ENCODE peak calls at places on chromosomes 12 and 14, in nine cellular contexts. C is uterus, M is IMR-90, N is progenitor cell of endocrine pancreas, Q is A549, Y is ascending aorta, T is psoas muscle, F is dorsolateral prefrontal cortex, J is tibial artery. S is an unnamed sample.

GRCh38 chr12:124645530-124646244 is 78.3 kb upstream of the NCOR2 start:
- DNase-seq in Q (no peak), C (no peak), Y (no peak), F (no peak), N (no peak), J (no peak), T (peak), M (no peak), S (no peak)

GRCh38 chr12:106865685-106866084 is 90.0 kb upstream of the TMEM263 start:
- DNase-seq in M (no peak), N (no peak), T (no peak), Y (no peak), C (no peak), F (no peak), Q (no peak), J (no peak), S (no peak)

GRCh38 chr14:74608959-74609611 is 3.0 kb downstream of the LTBP2 start:
- DNase-seq in C (peak), J (peak), M (peak), T (peak), Q (peak), Y (peak), F (peak), N (peak), S (peak)

GRCh38 chr12:92991134-92991533 is 62.0 kb upstream of the EEA1 start:
- DNase-seq in F (no peak), M (no peak), Q (no peak), N (no peak), C (no peak), Y (no peak), T (no peak), J (no peak), S (no peak)

GRCh38 chr12:27541031-27541719 is 17.2 kb downstream of the PPFIBP1 start:
- DNase-seq in F (no peak), Y (no peak), T (no peak), Q (no peak), J (no peak), M (no peak), N (no peak), C (no peak), S (no peak)

GRCh38 chr12:123602651-123603195 is 824 bp downstream of the DDX55 start:
- DNase-seq in F (no peak), N (no peak), T (no peak), Y (no peak), C (no peak), M (no peak), J (no peak), Q (no peak), S (no peak)

GRCh38 chr12:53229454-53229853 is 2.6 kb downstream of the RARG start:
- DNase-seq in N (no peak), J (peak), T (no peak), Y (no peak), Q (no peak), F (no peak), M (no peak), C (no peak), S (no peak)

GRCh38 chr14:89845346-89845745 is 109.2 kb downstream of the EFCAB11 start:
- DNase-seq in Y (peak), T (no peak), N (no peak), Q (peak), M (peak), J (no peak), C (no peak), F (no peak), S (no peak)

GRCh38 chr12:113109360-113109759 is 26.2 kb downstream of the RASAL1 start:
- DNase-seq in C (no peak), F (no peak), N (no peak), Y (no peak), Q (no peak), M (no peak), J (no peak), T (no peak), S (no peak)

GRCh38 chr14:41668346-41668745 is 61.7 kb downstream of the LRFN5 start:
- DNase-seq in F (no peak), C (no peak), J (no peak), M (no peak), T (no peak), N (no peak), Q (no peak), Y (no peak), S (no peak)

GRCh38 chr12:16165506-16165905 is 112.0 kb downstream of the SLC15A5 start:
- DNase-seq in Q (peak), F (no peak), J (peak), C (peak), T (no peak), M (peak), N (no peak), Y (peak), S (peak)

GRCh38 chr12:113647048-113647447 is 175.4 kb upstream of the LHX5 start:
- DNase-seq in N (no peak), Q (peak), M (no peak), T (no peak), Y (no peak), C (no peak), F (peak), J (no peak), S (peak)

GRCh38 chr14:49924852-49925251 is 32.0 kb downstream of the ARF6 start:
- DNase-seq in J (no peak), M (no peak), F (no peak), N (no peak), T (no peak), C (no peak), Q (no peak), Y (peak), S (no peak)

GRCh38 chr14:59337151-59337611 is 128.0 kb downstream of the GPR135 start:
- DNase-seq in Q (no peak), T (peak), F (peak), M (no peak), N (no peak), J (peak), C (peak), Y (peak), S (no peak)

GRCh38 chr14:88045705-88046104 is 40.8 kb downstream of the GPR65 start:
- DNase-seq in F (no peak), M (no peak), J (peak), T (no peak), Q (no peak), N (no peak), C (no peak), Y (peak), S (no peak)

GRCh38 chr12:110170535-110171185 is 46.5 kb downstream of the IFT81 start:
- DNase-seq in Q (no peak), T (no peak), Y (no peak), M (no peak), J (no peak), F (no peak), N (no peak), C (no peak), S (no peak)

GRCh38 chr14:72812292-72812851 is 81.5 kb downstream of the DPF3 start:
- DNase-seq in C (peak), Y (peak), F (peak), J (peak), Q (no peak), M (no peak), T (peak), N (no peak), S (no peak)

GRCh38 chr14:101256266-101256665 is 305.0 kb upstream of the DIO3 start:
- DNase-seq in J (no peak), T (no peak), Y (no peak), M (no peak), F (no peak), N (no peak), Q (no peak), C (no peak), S (no peak)
- TF ChIP-seq CTCF in J (no peak), T (no peak), Y (no peak), M (no peak), F (no peak), N (no peak), Q (no peak), C (no peak), S (no peak)

DNA sequence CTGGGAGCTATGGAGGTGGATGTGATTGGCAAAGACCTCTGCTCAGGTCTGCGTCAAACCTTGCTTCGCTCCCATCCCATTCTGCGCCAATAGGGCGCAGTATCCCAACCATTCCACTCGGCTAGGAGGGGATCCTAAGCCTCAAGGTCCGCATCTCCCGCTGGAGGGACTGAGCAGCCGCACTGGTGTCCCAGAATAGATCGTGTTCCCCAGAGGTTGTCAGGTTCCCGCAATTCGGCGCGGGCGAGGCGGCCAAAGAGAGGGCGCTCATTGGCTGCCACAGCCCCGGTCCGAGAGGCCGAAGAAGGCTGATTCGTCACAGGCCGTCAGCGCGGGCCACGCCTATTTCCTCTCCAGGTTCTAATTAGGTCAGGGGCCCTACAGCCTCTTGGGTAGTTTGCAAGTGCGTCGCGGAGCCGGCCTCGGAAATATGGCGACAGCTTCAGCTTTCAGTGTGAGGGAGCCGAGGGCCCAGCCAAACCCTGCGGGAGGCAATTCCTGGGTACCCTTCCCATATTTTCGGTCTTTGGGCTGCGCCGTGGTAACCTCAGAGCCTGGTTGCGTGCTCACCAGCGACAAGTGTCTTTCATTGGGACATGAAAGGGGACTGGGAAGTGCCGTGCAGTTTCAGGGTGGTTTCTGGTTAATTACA is 5.0 kb downstream of the OR10AD1 start:
- DNase-seq in F (peak), T (peak), C (peak), Y (peak), M (peak), Q (peak), J (peak), N (peak), S (peak)
- TF ChIP-seq CTCF in F (no peak), T (no peak), C (no peak), Y (no peak), M (peak), Q (no peak), J (no peak), N (peak), S (no peak)

GRCh38 chr12:8914716-8915526 is 612 bp downstream of the PHC1 start:
- DNase-seq in N (peak), C (peak), F (peak), Y (peak), Q (peak), M (peak), T (peak), J (peak), S (peak)

GRCh38 chr12:8911606-8912268 is 2.6 kb upstream of the PHC1 start:
- DNase-seq in F (no peak), N (no peak), T (no peak), Q (no peak), Y (no peak), C (no peak), M (no peak), J (no peak), S (no peak)

GRCh38 chr12:8909752-8910151 is 4.6 kb upstream of the PHC1 start:
- DNase-seq in N (no peak), T (no peak), Y (no peak), Q (no peak), F (no peak), J (no peak), M (no peak), C (no peak), S (no peak)

GRCh38 chr12:8913702-8914032 is 642 bp upstream of the PHC1 start:
- DNase-seq in Q (no peak), T (no peak), Y (no peak), F (no peak), C (no peak), N (no peak), J (no peak), M (no peak), S (no peak)

GRCh38 chr12:8912910-8913309 is 1.4 kb upstream of the PHC1 start:
- DNase-seq in Q (peak), N (no peak), Y (no peak), F (peak), T (no peak), J (no peak), M (no peak), C (no peak), S (peak)
- TF ChIP-seq CTCF in Q (no peak), N (peak), Y (no peak), F (no peak), T (no peak), J (no peak), M (no peak), C (no peak), S (peak)

DNA sequence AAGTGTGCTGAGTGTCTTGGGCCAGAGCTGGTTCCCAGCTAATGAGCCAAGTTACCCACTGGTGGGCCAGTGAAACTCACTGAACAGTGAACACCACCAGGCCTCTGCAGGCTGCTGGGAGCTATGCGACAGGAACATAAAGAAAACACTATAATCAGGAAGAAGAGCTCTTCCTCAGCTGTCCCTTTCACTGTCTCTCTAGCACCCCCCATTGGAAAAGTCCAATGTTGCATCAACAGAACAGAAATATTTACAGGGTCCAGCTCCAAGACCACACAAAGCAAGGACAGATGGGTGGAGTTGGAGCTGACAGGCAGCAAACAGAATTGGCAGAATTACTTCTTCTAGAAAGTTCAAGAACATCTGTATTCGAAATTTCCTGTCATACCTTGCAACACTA is 903.6 kb upstream of the TMEM132C start:
- DNase-seq in Q (peak), C (no peak), N (no peak), M (no peak), T (no peak), F (no peak), J (no peak), Y (no peak), S (no peak)
- TF ChIP-seq CTCF in Q (no peak), C (no peak), N (peak), M (peak), T (no peak), F (no peak), J (no peak), Y (no peak), S (no peak)

GRCh38 chr14:61927015-61927414 is 164.8 kb downstream of the SNAPC1 start:
- DNase-seq in J (no peak), Y (no peak), M (peak), F (no peak), N (no peak), T (no peak), Q (no peak), C (no peak), S (no peak)

GRCh38 chr14:61925732-61926445 is 163.7 kb downstream of the SNAPC1 start:
- DNase-seq in Y (no peak), T (no peak), F (no peak), M (peak), C (no peak), Q (no peak), N (no peak), J (no peak), S (no peak)

GRCh38 chr14:61923348-61923747 is 161.1 kb downstream of the SNAPC1 start:
- DNase-seq in N (no peak), J (no peak), Y (no peak), F (no peak), M (peak), C (no peak), T (no peak), Q (no peak), S (no peak)

GRCh38 chr14:61927521-61927920 is 165.3 kb downstream of the SNAPC1 start:
- DNase-seq in N (no peak), Q (peak), F (no peak), C (no peak), M (peak), T (no peak), Y (no peak), J (no peak), S (no peak)

DNA sequence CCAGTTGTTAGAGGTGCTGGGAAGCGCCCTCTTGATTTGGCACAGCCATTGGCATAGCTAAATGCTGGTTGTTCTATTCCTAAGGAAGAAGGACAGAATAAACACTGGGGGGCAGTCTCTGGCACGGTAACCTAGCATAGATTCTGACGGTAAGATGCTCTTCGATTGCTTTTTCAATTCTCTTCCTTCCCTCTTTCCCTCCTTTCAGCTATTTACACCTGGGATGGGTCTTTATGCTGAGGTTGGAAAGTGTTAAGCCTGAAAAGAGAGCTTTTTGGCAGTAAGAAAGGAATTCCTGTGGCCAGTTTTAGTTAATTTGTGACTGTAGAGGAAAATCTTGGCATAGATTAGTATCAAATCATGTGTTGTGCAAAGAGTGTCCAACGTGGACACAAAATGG is 162.8 kb downstream of the SNAPC1 start:
- DNase-seq in C (no peak), J (no peak), Y (no peak), T (no peak), Q (peak), M (peak), F (no peak), N (no peak), S (peak)
- TF ChIP-seq CTCF in C (no peak), J (no peak), Y (no peak), T (no peak), Q (peak), M (peak), F (peak), N (peak), S (no peak)

GRCh38 chr14:91649930-91650329 is 82.0 kb downstream of the CATSPERB start:
- DNase-seq in N (no peak), T (no peak), F (no peak), C (no peak), Y (no peak), J (no peak), M (peak), Q (peak), S (peak)
- TF ChIP-seq CTCF in N (peak), T (peak), F (peak), C (peak), Y (peak), J (peak), M (peak), Q (peak), S (peak)

GRCh38 chr12:72271401-72271740 is 799 bp upstream of the TRHDE start:
- DNase-seq in Q (no peak), N (peak), T (peak), Y (no peak), F (peak), C (peak), J (peak), M (peak), S (peak)
- TF ChIP-seq CTCF in Q (no peak), N (peak), T (no peak), Y (no peak), F (no peak), C (no peak), J (no peak), M (peak), S (no peak)

GRCh38 chr14:21724115-21724973 is 50.7 kb upstream of the OR4E1 start:
- DNase-seq in C (no peak), J (no peak), Q (no peak), T (no peak), F (no peak), N (no peak), M (no peak), Y (no peak), S (no peak)

GRCh38 chr14:21721504-21721903 is 47.9 kb upstream of the OR4E1 start:
- DNase-seq in F (no peak), Y (no peak), T (no peak), N (no peak), J (no peak), C (no peak), Q (no peak), M (no peak), S (no peak)

GRCh38 chr14:21719841-21720240 is 46.2 kb upstream of the OR4E1 start:
- DNase-seq in T (no peak), N (no peak), Y (no peak), F (no peak), C (no peak), Q (no peak), M (no peak), J (no peak), S (no peak)

GRCh38 chr14:21723431-21724045 is 49.9 kb upstream of the OR4E1 start:
- DNase-seq in M (no peak), N (no peak), Q (peak), C (no peak), J (no peak), T (no peak), Y (no peak), F (no peak), S (peak)
- TF ChIP-seq CTCF in M (peak), N (peak), Q (peak), C (no peak), J (no peak), T (no peak), Y (no peak), F (no peak), S (peak)

GRCh38 chr14:71013551-71014192 is 106.4 kb downstream of the PCNX1 start:
- DNase-seq in N (no peak), Q (no peak), F (no peak), J (no peak), T (no peak), Y (no peak), M (peak), C (no peak), S (no peak)

GRCh38 chr14:71006200-71006563 is 98.9 kb downstream of the PCNX1 start:
- DNase-seq in C (no peak), N (no peak), Y (no peak), M (peak), T (no peak), Q (no peak), F (no peak), J (no peak), S (no peak)

GRCh38 chr14:71012888-71013287 is 105.6 kb downstream of the PCNX1 start:
- DNase-seq in C (no peak), Q (no peak), T (no peak), F (no peak), J (no peak), N (no peak), M (no peak), Y (no peak), S (no peak)

GRCh38 chr14:71011479-71011878 is 104.2 kb downstream of the PCNX1 start:
- DNase-seq in C (no peak), T (no peak), N (no peak), Y (no peak), Q (no peak), M (no peak), J (no peak), F (no peak), S (no peak)
- TF ChIP-seq CTCF in C (no peak), T (no peak), N (peak), Y (no peak), Q (peak), M (peak), J (no peak), F (peak), S (no peak)

DNA sequence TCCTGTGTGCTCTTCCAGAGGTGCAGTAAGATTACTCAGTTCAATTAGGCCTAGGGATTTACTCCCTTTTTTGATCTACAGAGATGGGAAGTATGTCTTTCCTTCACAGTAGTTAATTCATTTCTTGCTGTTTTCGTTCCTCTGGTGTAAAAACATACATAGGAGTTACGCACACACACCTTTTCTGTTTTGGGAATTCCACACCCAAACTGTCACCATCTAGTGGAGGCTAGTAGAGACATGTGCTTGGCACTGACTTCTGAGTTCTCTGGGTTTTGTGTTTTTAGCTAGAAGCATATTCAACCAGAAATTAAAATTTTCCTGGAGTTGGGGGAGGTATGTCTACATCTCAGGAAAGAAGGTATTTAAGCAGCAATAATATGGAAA is 1.4 kb downstream of the SUSD6 start:
- DNase-seq in T (no peak), C (no peak), J (no peak), N (no peak), Q (no peak), F (no peak), M (no peak), Y (no peak), S (no peak)
- TF ChIP-seq CTCF in T (no peak), C (peak), J (no peak), N (peak), Q (peak), F (no peak), M (peak), Y (no peak), S (no peak)

S was measured in endothelial cell.